ENCODE peak calls at places on chromosomes 16 and 17, in six cellular contexts. G is AG10803, B is HFFc6, O is tibial artery, I is transverse colon, D is bronchial epithelial cell. F is an unnamed sample.
A peak's percentile ranks its signal among the peaks of the same experiment; 100 is the strongest.

GRCh38 chr17:57255776-57256681 is at the start of gene MSI2:
- DNase-seq in G (peak; percentile 70), B (peak; percentile 66), O (peak; percentile 96), I (peak; percentile 96), D (peak; percentile 42), F (peak; percentile 87)

GRCh38 chr16:17963185-17963836 is 373.2 kb downstream of the NPIPA8 start:
- DNase-seq in G (no peak), B (no peak), O (no peak), I (no peak), D (no peak), F (no peak)

GRCh38 chr17:27904534-27904933 is 11.4 kb upstream of the LYRM9 start:
- DNase-seq in G (no peak), B (no peak), O (no peak), I (no peak), D (no peak), F (no peak)

GRCh38 chr17:1574697-1575471 is 12.3 kb upstream of the PITPNA start:
- DNase-seq in G (no peak), B (no peak), O (no peak), I (no peak), D (no peak), F (no peak)

GRCh38 chr17:27378482-27379200 is 77.6 kb upstream of the KSR1 start:
- DNase-seq in G (no peak), B (no peak), O (peak; percentile 9), I (no peak), D (no peak), F (no peak)

GRCh38 chr16:11914210-11914758 is 1.5 kb downstream of the GSPT1 start:
- DNase-seq in G (no peak), B (no peak), O (no peak), I (no peak), D (peak; percentile 47), F (no peak)

GRCh38 chr17:66441012-66441703 is 138.7 kb downstream of the PRKCA start:
- DNase-seq in G (no peak), B (no peak), O (no peak), I (no peak), D (peak; percentile 71), F (no peak)

GRCh38 chr16:9913604-9914330 is 268.5 kb downstream of the GRIN2A start:
- DNase-seq in G (no peak), B (no peak), O (no peak), I (no peak), D (no peak), F (no peak)

GRCh38 chr17:48023408-48024148 is 14.0 kb downstream of the COPZ2 start:
- DNase-seq in G (peak; percentile 77), B (peak; percentile 79), O (peak; percentile 94), I (peak; percentile 84), D (peak; percentile 67), F (peak; percentile 50)
- TF ChIP-seq CTCF in G (no peak), B (peak; percentile 59), O (peak; percentile 46), I (peak; percentile 38), D (peak; percentile 64), F (no peak)

GRCh38 chr16:50021509-50021908 is 3.5 kb upstream of the CNEP1R1 start:
- DNase-seq in G (peak; percentile 6), B (peak; percentile 19), O (no peak), I (no peak), D (no peak), F (no peak)
- TF ChIP-seq CTCF in G (peak; percentile 24), B (no peak), O (no peak), I (no peak), D (no peak), F (no peak)

GRCh38 chr17:17682293-17682736 is 1.1 kb downstream of the RAI1 start:
- DNase-seq in G (peak; percentile 50), B (no peak), O (peak; percentile 74), I (peak; percentile 67), D (no peak), F (no peak)

GRCh38 chr17:17681187-17681743 is at the start of gene RAI1:
- DNase-seq in G (peak; percentile 86), B (peak; percentile 77), O (peak; percentile 85), I (peak; percentile 80), D (peak; percentile 40), F (peak; percentile 86)

GRCh38 chr17:17682737-17683675 is 1.7 kb downstream of the RAI1 start:
- DNase-seq in G (peak; percentile 87), B (peak; percentile 76), O (peak; percentile 79), I (peak; percentile 75), D (peak; percentile 43), F (peak; percentile 88)

GRCh38 chr17:17680477-17681186 is 626 bp upstream of the RAI1 start:
- DNase-seq in G (no peak), B (no peak), O (no peak), I (no peak), D (no peak), F (no peak)

GRCh38 chr17:17681744-17682292 is 560 bp downstream of the RAI1 start:
- DNase-seq in G (no peak), B (no peak), O (no peak), I (peak; percentile 40), D (no peak), F (no peak)
- TF ChIP-seq CTCF in G (no peak), B (peak; percentile 26), O (no peak), I (no peak), D (no peak), F (no peak)

GRCh38 chr16:87496101-87496801 is 3.4 kb upstream of the ZCCHC14 start:
- DNase-seq in G (no peak), B (no peak), O (no peak), I (no peak), D (no peak), F (no peak)
- TF ChIP-seq CTCF in G (no peak), B (no peak), O (no peak), I (no peak), D (no peak), F (no peak)

DNA sequence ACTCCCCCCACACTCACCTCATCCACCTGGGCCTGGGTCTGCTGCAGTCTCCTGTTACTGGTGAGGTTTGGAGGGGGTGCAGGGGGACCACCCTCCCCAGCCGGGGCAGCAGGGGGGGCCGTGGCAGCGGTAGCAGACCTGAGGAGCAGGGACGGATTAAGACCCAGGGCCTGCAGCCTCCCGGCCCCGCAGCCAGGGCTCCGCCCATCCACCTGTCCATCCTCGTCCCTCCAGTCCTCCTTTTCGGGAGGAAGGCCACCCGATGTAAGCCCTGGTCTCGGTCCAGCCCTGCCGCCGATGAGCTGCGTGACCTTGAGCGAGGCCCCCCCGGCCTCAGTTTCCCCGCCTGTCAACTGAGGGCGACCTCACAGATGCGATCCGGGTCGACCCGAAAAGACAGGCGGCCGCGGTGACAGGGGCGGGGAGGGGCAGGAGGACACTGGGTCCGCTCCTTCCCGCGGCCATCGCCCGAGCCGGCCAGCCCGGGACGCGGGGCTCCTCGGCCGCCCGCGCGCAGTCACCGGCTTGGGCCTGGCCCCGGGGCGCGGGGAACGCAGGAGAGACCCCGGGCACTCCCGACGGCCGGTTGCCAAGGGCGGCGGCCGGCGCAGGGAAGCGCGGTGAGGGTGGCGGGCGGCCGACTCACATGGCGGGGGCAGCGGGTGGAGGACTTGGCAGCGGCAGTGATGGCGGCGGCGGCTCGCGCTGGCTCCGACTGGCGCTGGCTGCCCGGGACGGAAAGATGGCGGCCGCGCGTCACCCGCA is at the start of gene VAMP2:
- DNase-seq in G (peak; percentile 71), B (peak; percentile 68), O (peak; percentile 91), I (peak; percentile 85), D (no peak), F (peak; percentile 70)
- TF ChIP-seq CTCF in G (no peak), B (peak; percentile 22), O (no peak), I (no peak), D (no peak), F (no peak)

DNA sequence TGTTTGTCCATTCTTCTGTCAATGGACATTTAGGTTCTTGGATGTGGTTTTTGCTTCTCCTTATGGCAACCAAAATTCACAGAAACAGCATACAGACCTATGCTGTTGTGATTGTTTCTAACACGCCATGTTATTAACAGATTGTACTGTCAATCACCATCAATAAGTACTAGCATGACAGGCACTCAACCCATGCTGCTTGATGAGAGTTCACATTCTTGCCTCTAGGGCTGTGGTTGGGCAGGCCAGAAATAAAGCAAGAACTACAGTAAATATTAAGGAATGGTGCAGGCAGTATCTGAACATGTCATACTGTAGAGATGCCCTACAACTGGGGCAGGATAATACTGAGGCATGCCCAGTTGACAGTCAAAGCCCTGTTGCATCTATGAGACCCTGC is 171.2 kb upstream of the ZFHX3 start:
- DNase-seq in G (no peak), B (no peak), O (no peak), I (no peak), D (no peak), F (no peak)
- TF ChIP-seq CTCF in G (peak; percentile 33), B (peak; percentile 65), O (no peak), I (no peak), D (no peak), F (peak; percentile 15)

DNA sequence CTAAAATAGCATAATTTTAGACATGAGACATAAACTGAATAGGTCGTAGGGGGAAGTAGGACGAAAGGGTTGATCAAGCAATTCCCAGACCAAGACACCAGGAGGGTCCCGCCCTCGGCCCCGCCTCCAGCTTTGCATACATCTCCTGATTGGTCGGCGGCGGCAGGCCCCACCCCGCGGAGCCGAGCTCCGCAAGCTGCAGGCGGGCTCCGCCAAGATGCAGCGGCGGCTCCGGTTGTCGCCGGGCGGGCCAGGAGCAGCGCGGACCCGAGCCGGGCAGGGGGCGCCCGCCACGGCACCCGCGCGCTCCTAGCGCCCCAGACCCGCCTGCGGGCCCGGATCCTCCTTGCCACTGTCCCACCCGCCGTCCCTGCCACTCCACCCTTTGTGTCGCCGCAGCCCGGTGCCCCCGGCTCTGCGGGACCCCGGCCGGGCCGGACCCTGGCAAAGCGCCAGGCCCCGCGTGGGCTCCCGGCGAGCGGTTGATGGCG is at the start of gene CDR2L:
- DNase-seq in G (peak; percentile 90), B (peak; percentile 87), O (peak; percentile 98), I (peak; percentile 97), D (peak; percentile 82), F (peak; percentile 91)
- TF ChIP-seq CTCF in G (no peak), B (no peak), O (no peak), I (no peak), D (no peak), F (no peak)

GRCh38 chr16:83586036-83586810 is 221.6 kb upstream of the HSBP1 start:
- DNase-seq in G (no peak), B (no peak), O (no peak), I (no peak), D (no peak), F (no peak)
- TF ChIP-seq CTCF in G (no peak), B (no peak), O (no peak), I (no peak), D (no peak), F (no peak)

GRCh38 chr17:6420173-6420641 is 14.7 kb downstream of the AIPL1 start:
- DNase-seq in G (no peak), B (no peak), O (no peak), I (no peak), D (no peak), F (peak; percentile 20)
- TF ChIP-seq CTCF in G (peak; percentile 34), B (peak; percentile 55), O (no peak), I (peak; percentile 13), D (peak; percentile 70), F (peak; percentile 36)

GRCh38 chr16:89705006-89705405 is 3.5 kb upstream of the SPATA2L start:
- DNase-seq in G (no peak), B (no peak), O (no peak), I (no peak), D (no peak), F (no peak)

GRCh38 chr16:89700100-89700648 is 1.3 kb downstream of the SPATA2L start:
- DNase-seq in G (peak; percentile 95), B (peak; percentile 98), O (peak; percentile 99), I (peak; percentile 100), D (peak; percentile 94), F (peak; percentile 98)

GRCh38 chr16:89704281-89704680 is 2.8 kb upstream of the SPATA2L start:
- DNase-seq in G (no peak), B (no peak), O (no peak), I (no peak), D (no peak), F (no peak)

GRCh38 chr16:89700649-89701424 is 668 bp downstream of the SPATA2L start:
- DNase-seq in G (no peak), B (no peak), O (no peak), I (peak; percentile 77), D (peak; percentile 53), F (peak; percentile 32)

GRCh38 chr16:89701425-89702406 is at the start of gene SPATA2L:
- DNase-seq in G (peak; percentile 61), B (peak; percentile 71), O (peak; percentile 88), I (peak; percentile 98), D (peak; percentile 85), F (peak; percentile 77)
- TF ChIP-seq CTCF in G (no peak), B (peak; percentile 24), O (no peak), I (peak; percentile 11), D (peak; percentile 57), F (no peak)

F was measured in fibroblast of pulmonary artery.